ENCODE peak calls at places on chromosome 12, in seven cellular contexts. T is activated CD4-positive, alpha-beta T cell treated with anti-CD3 and anti-CD28 coated beads, Interleukin-2, amount 50 U/mL, for 1 hour; C is non-pigmented ciliary epithelial cell; Q is NCI-H1105 treated with DMSO at 0.1 percent for 48 hours; O is T follicular helper cell; Z is NCI-H1694; S is effector memory CD8-positive, alpha-beta T cell. Y is an unnamed sample.

GRCh38 chr12:113262710-113263109 is 41.4 kb downstream of the TPCN1 start:
- DNase-seq in S (no peak), Q (no peak), O (no peak), Z (peak), C (no peak), T (no peak), Y (no peak)

GRCh38 chr12:76449993-76450392 is 101.8 kb upstream of the BBS10 start:
- DNase-seq in Z (no peak), C (no peak), T (no peak), S (no peak), Q (no peak), O (no peak), Y (no peak)

GRCh38 chr12:114025935-114026334 is 59.8 kb upstream of the RBM19 start:
- DNase-seq in S (no peak), T (no peak), Z (no peak), C (no peak), O (no peak), Q (no peak), Y (no peak)

GRCh38 chr12:13980548-13981295 is 680 bp downstream of the GRIN2B start:
- DNase-seq in Z (no peak), S (no peak), T (no peak), O (no peak), Q (peak), C (no peak), Y (no peak)

GRCh38 chr12:4287325-4288290 is 14.0 kb downstream of the CCND2 start:
- DNase-seq in C (no peak), Z (no peak), Q (no peak), T (no peak), O (no peak), S (no peak), Y (no peak)

GRCh38 chr12:102120886-102121285 is 903 bp downstream of the PARPBP start:
- DNase-seq in T (no peak), Z (no peak), C (no peak), S (peak), O (no peak), Q (peak), Y (no peak)

GRCh38 chr12:131927110-131928079 is 1.7 kb upstream of the PUS1 start:
- DNase-seq in C (no peak), S (no peak), Z (no peak), T (no peak), Q (no peak), O (no peak), Y (no peak)

GRCh38 chr12:7433276-7433822 is 10.6 kb downstream of the CD163L1 start:
- DNase-seq in Z (no peak), Q (no peak), C (peak), S (no peak), O (no peak), T (no peak), Y (peak)

GRCh38 chr12:24069532-24070395 is 120.3 kb upstream of the SOX5 start:
- DNase-seq in S (no peak), T (no peak), O (no peak), Q (no peak), C (no peak), Z (peak), Y (no peak)

GRCh38 chr12:6376079-6376941 is 947 bp upstream of the SCNN1A start:
- DNase-seq in S (no peak), T (no peak), Z (no peak), C (no peak), O (no peak), Q (no peak), Y (peak)

GRCh38 chr12:54359762-54360351 is 4.4 kb downstream of the GPR84 start:
- DNase-seq in Z (no peak), Q (no peak), C (no peak), T (no peak), O (no peak), S (no peak), Y (no peak)

GRCh38 chr12:103272949-103273348 is 222.8 kb downstream of the C12orf42 start:
- DNase-seq in S (no peak), C (no peak), Q (no peak), T (no peak), Z (no peak), O (no peak), Y (no peak)

GRCh38 chr12:132393991-132394949 is 64.9 kb upstream of the GALNT9 start:
- DNase-seq in Z (no peak), O (no peak), Q (no peak), S (no peak), T (no peak), C (no peak), Y (no peak)

GRCh38 chr12:132352896-132353800 is 23.8 kb upstream of the GALNT9 start:
- DNase-seq in T (no peak), Z (no peak), O (no peak), C (no peak), S (no peak), Q (no peak), Y (no peak)

GRCh38 chr12:47900480-47901129 is 4.2 kb downstream of the VDR start:
- DNase-seq in Z (no peak), C (no peak), S (no peak), T (no peak), O (no peak), Q (no peak), Y (no peak)

GRCh38 chr12:116196752-116197718 is 80.5 kb downstream of the MED13L start:
- DNase-seq in Z (no peak), C (no peak), Q (no peak), O (no peak), S (no peak), T (no peak), Y (no peak)

GRCh38 chr12:2183556-2184541 is 131.1 kb downstream of the CACNA1C start:
- DNase-seq in Z (no peak), Q (no peak), S (no peak), O (no peak), C (no peak), T (no peak), Y (no peak)

GRCh38 chr12:128381537-128381936 is 114.6 kb downstream of the TMEM132C start:
- DNase-seq in Q (no peak), O (no peak), Z (no peak), S (no peak), T (no peak), C (no peak), Y (no peak)

GRCh38 chr12:54040148-54040494 is 7.3 kb downstream of the HOXC5 start:
- DNase-seq in Z (no peak), O (no peak), Q (no peak), S (no peak), C (no peak), T (no peak), Y (no peak)

GRCh38 chr12:53057816-53058500 is 8.1 kb downstream of the TNS2 start:
- DNase-seq in O (no peak), Q (no peak), T (no peak), C (no peak), Z (no peak), S (no peak), Y (no peak)

GRCh38 chr12:130816055-130816454 is 23.0 kb downstream of the STX2 start:
- DNase-seq in Z (no peak), S (no peak), O (no peak), Q (no peak), T (no peak), C (no peak), Y (no peak)

GRCh38 chr12:53236443-53237111 is 4.6 kb upstream of the RARG start:
- DNase-seq in O (peak), Q (no peak), Z (no peak), S (peak), T (peak), C (no peak), Y (no peak)

GRCh38 chr12:118436986-118437385 is 60.6 kb downstream of the SUDS3 start:
- DNase-seq in T (no peak), S (no peak), Q (no peak), C (no peak), Z (no peak), O (no peak), Y (no peak)

GRCh38 chr12:78617683-78618082 is 246.9 kb upstream of the SYT1 start:
- DNase-seq in Q (no peak), Z (no peak), O (no peak), S (no peak), T (no peak), C (no peak), Y (no peak)

GRCh38 chr12:1445807-1446206 is 148.6 kb downstream of the FBXL14 start:
- DNase-seq in Q (no peak), T (no peak), C (no peak), Z (no peak), O (no peak), S (no peak), Y (no peak)

GRCh38 chr12:46933947-46934346 is 108.2 kb upstream of the SLC38A4 start:
- DNase-seq in T (no peak), Z (no peak), O (no peak), S (no peak), C (no peak), Q (peak), Y (no peak)

GRCh38 chr12:15428632-15429031 is 106.3 kb downstream of the PTPRO start:
- DNase-seq in Z (no peak), S (no peak), T (no peak), O (no peak), C (no peak), Q (no peak), Y (no peak)

GRCh38 chr12:10695852-10696251 is 22.0 kb upstream of the STYK1 start:
- DNase-seq in Q (no peak), T (no peak), Z (no peak), C (no peak), S (no peak), O (no peak), Y (no peak)

GRCh38 chr12:132907216-132907615 is 19.8 kb upstream of the CHFR start:
- DNase-seq in O (no peak), S (no peak), Q (no peak), C (no peak), Z (no peak), T (no peak), Y (no peak)

GRCh38 chr12:29103539-29103974 is 45.5 kb upstream of the FAR2 start:
- DNase-seq in T (no peak), S (peak), O (peak), C (no peak), Q (no peak), Z (no peak), Y (no peak)

GRCh38 chr12:121252712-121253345 is 42.9 kb downstream of the P2RX4 start:
- DNase-seq in O (no peak), Q (no peak), S (no peak), Z (no peak), C (no peak), T (no peak), Y (no peak)

GRCh38 chr12:92802906-92803305 is 100.1 kb downstream of the PLEKHG7 start:
- DNase-seq in Q (no peak), Z (no peak), S (no peak), C (no peak), O (no peak), T (no peak), Y (no peak)

Y was measured in keratinocyte.